ENCODE peak calls at places on chromosomes 7 and 10, in nine cellular contexts. A is activated T-cell treated with anti-CD3 and anti-CD28 coated beads for 48 hours, O is HepG2, B is T-cell, R is pulmonary artery endothelial cell, C is T-helper 9 cell, N is amygdala, V is EH, E is GDM1. T is an unnamed sample.
A peak's percentile ranks its signal among the peaks of the same experiment; 100 is the strongest.

GRCh38 chr7:79820387-79820786 is 314.2 kb upstream of the GNAI1 start:
- DNase-seq in A (no peak), O (no peak), B (no peak), R (no peak), C (no peak), N (peak; percentile 5), V (peak; percentile 32), E (no peak), T (peak; percentile 1)

GRCh38 chr7:47688311-47689100 is 106.6 kb upstream of the TNS3 start:
- DNase-seq in A (no peak), O (peak; percentile 50), B (no peak), R (no peak), C (no peak), N (no peak), V (no peak), E (no peak), T (no peak)

GRCh38 chr10:78165617-78166016 is 132.0 kb downstream of the RPS24 start:
- DNase-seq in A (no peak), O (peak; percentile 60), B (no peak), R (no peak), C (no peak), N (no peak), V (peak; percentile 30), E (no peak), T (no peak)

GRCh38 chr7:46352335-46352954 is 431.4 kb upstream of the IGFBP3 start:
- DNase-seq in A (no peak), O (peak; percentile 57), B (no peak), R (no peak), C (no peak), N (no peak), V (peak; percentile 75), E (no peak), T (peak; percentile 3)

GRCh38 chr10:86944907-86945306 is 12.5 kb downstream of the MMRN2 start:
- DNase-seq in A (no peak), O (no peak), B (no peak), R (no peak), C (no peak), N (no peak), V (no peak), E (no peak), T (no peak)

GRCh38 chr10:69867699-69868558 is 66.2 kb downstream of the COL13A1 start:
- DNase-seq in A (no peak), O (no peak), B (no peak), R (no peak), C (no peak), N (no peak), V (no peak), E (no peak), T (no peak)

GRCh38 chr7:35035511-35035921 is 1.8 kb downstream of the DPY19L1 start:
- DNase-seq in A (peak; percentile 3), O (peak; percentile 21), B (no peak), R (no peak), C (no peak), N (no peak), V (peak; percentile 61), E (no peak), T (no peak)

GRCh38 chr10:113347508-113347907 is 205.3 kb upstream of the HABP2 start:
- DNase-seq in A (no peak), O (no peak), B (no peak), R (no peak), C (no peak), N (peak; percentile 31), V (no peak), E (no peak), T (no peak)

GRCh38 chr10:130048081-130048480 is 62.5 kb downstream of the C10orf143 start:
- DNase-seq in A (no peak), O (no peak), B (no peak), R (no peak), C (no peak), N (no peak), V (no peak), E (no peak), T (no peak)

GRCh38 chr7:100679927-100680588 is 6.5 kb downstream of the GNB2 start:
- DNase-seq in A (no peak), O (no peak), B (no peak), R (no peak), C (no peak), N (no peak), V (peak; percentile 30), E (no peak), T (no peak)

GRCh38 chr7:154965014-154965413 is 37.9 kb downstream of the PAXIP1 start:
- DNase-seq in A (no peak), O (no peak), B (no peak), R (no peak), C (no peak), N (no peak), V (no peak), E (no peak), T (no peak)

GRCh38 chr7:140021603-140022002 is 41.1 kb downstream of the PARP12 start:
- DNase-seq in A (no peak), O (no peak), B (no peak), R (no peak), C (no peak), N (no peak), V (no peak), E (no peak), T (no peak)

GRCh38 chr10:21499910-21500577 is 25.4 kb downstream of the SKIDA1 start:
- DNase-seq in A (no peak), O (no peak), B (no peak), R (no peak), C (no peak), N (no peak), V (no peak), E (no peak), T (no peak)

GRCh38 chr7:151056286-151057037 is 1.2 kb downstream of the CDK5 start:
- DNase-seq in A (no peak), O (no peak), B (no peak), R (no peak), C (no peak), N (no peak), V (no peak), E (no peak), T (no peak)

GRCh38 chr10:49254556-49255318 is 44.2 kb upstream of the C10orf71 start:
- DNase-seq in A (no peak), O (no peak), B (peak; percentile 15), R (no peak), C (no peak), N (no peak), V (no peak), E (peak; percentile 85), T (no peak)

GRCh38 chr7:45120-46090 is 147.0 kb upstream of the FAM20C start:
- DNase-seq in A (no peak), O (no peak), B (no peak), R (no peak), C (no peak), N (no peak), V (no peak), E (no peak), T (no peak)

GRCh38 chr7:81767883-81768282 is 2.0 kb downstream of the HGF start:
- DNase-seq in A (no peak), O (no peak), B (no peak), R (no peak), C (no peak), N (no peak), V (peak; percentile 42), E (no peak), T (no peak)

GRCh38 chr7:135335628-135336139 is 102.0 kb downstream of the STRA8 start:
- DNase-seq in A (peak; percentile 30), O (peak; percentile 80), B (peak; percentile 7), R (peak; percentile 15), C (no peak), N (peak; percentile 16), V (peak; percentile 36), E (peak; percentile 1), T (no peak)

GRCh38 chr7:32890553-32891045 is 961 bp downstream of the KBTBD2 start:
- DNase-seq in A (no peak), O (peak; percentile 44), B (peak; percentile 47), R (peak; percentile 52), C (peak; percentile 15), N (no peak), V (peak; percentile 66), E (peak; percentile 7), T (no peak)

GRCh38 chr10:79226391-79227245 is 120.7 kb upstream of the PPIF start:
- DNase-seq in A (no peak), O (no peak), B (no peak), R (no peak), C (no peak), N (no peak), V (no peak), E (no peak), T (no peak)

GRCh38 chr7:38542156-38542555 is 89.0 kb downstream of the AMPH start:
- DNase-seq in A (no peak), O (no peak), B (no peak), R (no peak), C (no peak), N (no peak), V (peak; percentile 15), E (no peak), T (no peak)

GRCh38 chr7:37065779-37066271 is 341.5 kb upstream of the AOAH start:
- DNase-seq in A (peak; percentile 40), O (no peak), B (no peak), R (no peak), C (no peak), N (no peak), V (peak; percentile 11), E (no peak), T (no peak)

GRCh38 chr7:128799451-128799850 is 7.7 kb downstream of the CCDC136 start:
- DNase-seq in A (no peak), O (no peak), B (no peak), R (no peak), C (no peak), N (no peak), V (no peak), E (no peak), T (no peak)